ENCODE peak calls at places on chromosomes 6 and 20, in four cellular contexts. One of them, this sample, is unnamed.

GRCh38 chr20:64271636-64272035 is 16.1 kb downstream of the PCMTD2 start:
- DNase-seq in bronchial epithelial cell: no peak
- DNase-seq in tibial artery: no peak
- DNase-seq in IMR-90: no peak
- DNase-seq in this sample: no peak

GRCh38 chr6:151400473-151400872 is 9.1 kb upstream of the ZBTB2 start:
- DNase-seq in bronchial epithelial cell: no peak
- DNase-seq in tibial artery: no peak
- DNase-seq in IMR-90: peak; percentile 75
- DNase-seq in this sample: peak; percentile 30

GRCh38 chr6:110422444-110422822 is 7.1 kb upstream of the DDO start:
- DNase-seq in bronchial epithelial cell: no peak
- DNase-seq in tibial artery: no peak
- DNase-seq in IMR-90: no peak
- DNase-seq in this sample: peak; percentile 11

GRCh38 chr6:87875781-87876180 is 171.9 kb upstream of the SPACA1 start:
- DNase-seq in bronchial epithelial cell: peak; percentile 56
- DNase-seq in tibial artery: no peak
- DNase-seq in IMR-90: no peak
- DNase-seq in this sample: no peak

GRCh38 chr6:11201015-11201414 is 31.5 kb downstream of the NEDD9 start:
- DNase-seq in bronchial epithelial cell: no peak
- DNase-seq in tibial artery: no peak
- DNase-seq in IMR-90: no peak
- DNase-seq in this sample: no peak

GRCh38 chr6:156752666-156753301 is 24.4 kb upstream of the ARID1B start:
- DNase-seq in bronchial epithelial cell: no peak
- DNase-seq in tibial artery: no peak
- DNase-seq in IMR-90: no peak
- DNase-seq in this sample: no peak

GRCh38 chr6:123168892-123169851 is 173.1 kb downstream of the CLVS2 start:
- DNase-seq in bronchial epithelial cell: no peak
- DNase-seq in tibial artery: no peak
- DNase-seq in IMR-90: no peak
- DNase-seq in this sample: no peak

GRCh38 chr20:16803965-16804792 is 56.0 kb downstream of the OTOR start:
- DNase-seq in bronchial epithelial cell: peak; percentile 29
- DNase-seq in tibial artery: peak; percentile 23
- DNase-seq in IMR-90: peak; percentile 48
- DNase-seq in this sample: peak; percentile 58

GRCh38 chr6:146790561-146791091 is 191.9 kb downstream of the ADGB start:
- DNase-seq in bronchial epithelial cell: peak; percentile 17
- DNase-seq in tibial artery: no peak
- DNase-seq in IMR-90: no peak
- DNase-seq in this sample: no peak
- TF ChIP-seq CTCF in bronchial epithelial cell: no peak
- TF ChIP-seq CTCF in tibial artery: no peak
- TF ChIP-seq CTCF in IMR-90: no peak
- TF ChIP-seq CTCF in this sample: no peak

DNA sequence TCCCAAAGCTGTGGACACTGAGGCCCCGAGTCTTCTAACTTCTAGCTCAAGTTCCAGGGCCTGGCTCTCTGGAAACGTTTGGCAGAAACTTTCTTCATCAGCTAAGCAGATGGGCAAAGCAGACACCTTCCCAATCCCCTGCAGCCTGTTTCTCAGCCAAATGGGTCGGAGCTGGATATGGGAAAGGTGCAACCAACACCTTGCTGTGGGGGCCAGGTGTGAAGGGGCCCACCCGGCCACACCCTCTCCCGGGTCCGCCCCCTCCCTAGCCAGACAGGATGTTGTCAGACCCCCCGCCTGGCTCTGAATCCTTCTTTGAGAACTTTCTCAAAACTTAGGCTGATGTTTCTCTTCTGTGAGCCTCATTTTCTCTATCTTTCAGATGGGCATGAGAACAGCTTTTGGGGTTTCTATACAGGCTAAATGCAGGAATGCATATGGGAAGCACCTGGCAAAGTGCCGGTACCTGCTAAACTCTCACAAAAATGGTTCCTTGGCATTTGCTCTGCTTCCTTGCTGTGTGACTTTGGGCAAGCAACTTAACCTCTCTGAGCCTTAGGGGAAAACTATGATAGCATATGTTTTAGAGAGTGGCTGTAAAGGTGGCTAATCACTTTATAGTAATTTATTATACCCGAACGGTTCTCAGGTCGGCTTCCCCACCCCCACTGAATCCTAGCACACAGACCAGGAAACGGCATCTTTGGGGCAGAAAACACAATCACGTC is 1.8 kb downstream of the SNAI1 start:
- DNase-seq in bronchial epithelial cell: no peak
- DNase-seq in tibial artery: no peak
- DNase-seq in IMR-90: no peak
- DNase-seq in this sample: no peak
- H3K4me3 ChIP-seq in bronchial epithelial cell: no peak overlapping the region
- H3K4me3 ChIP-seq in tibial artery: peak overlapping the region; percentile 54
- H3K4me3 ChIP-seq in IMR-90: peak overlapping the region; percentile 92
- H3K4me3 ChIP-seq in this sample: peak overlapping the region; percentile 86

GRCh38 chr20:25374842-25375241 is 15.8 kb downstream of the ABHD12 start:
- DNase-seq in bronchial epithelial cell: no peak
- DNase-seq in tibial artery: no peak
- DNase-seq in IMR-90: no peak
- DNase-seq in this sample: no peak
- TF ChIP-seq CTCF in bronchial epithelial cell: no peak
- TF ChIP-seq CTCF in tibial artery: no peak
- TF ChIP-seq CTCF in IMR-90: no peak
- TF ChIP-seq CTCF in this sample: no peak

GRCh38 chr20:37529214-37529967 is 1.7 kb upstream of the BLCAP start:
- DNase-seq in bronchial epithelial cell: no peak
- DNase-seq in tibial artery: no peak
- DNase-seq in IMR-90: no peak
- DNase-seq in this sample: no peak
- H3K4me3 ChIP-seq in bronchial epithelial cell: no peak overlapping the region
- H3K4me3 ChIP-seq in tibial artery: no peak overlapping the region
- H3K4me3 ChIP-seq in IMR-90: no peak overlapping the region
- H3K4me3 ChIP-seq in this sample: no peak overlapping the region

GRCh38 chr20:35174458-35175216 is 2.8 kb downstream of the PROCR start:
- DNase-seq in bronchial epithelial cell: no peak
- DNase-seq in tibial artery: no peak
- DNase-seq in IMR-90: no peak
- DNase-seq in this sample: no peak
- TF ChIP-seq CTCF in bronchial epithelial cell: no peak
- TF ChIP-seq CTCF in tibial artery: no peak
- TF ChIP-seq CTCF in IMR-90: no peak
- TF ChIP-seq CTCF in this sample: no peak

GRCh38 chr6:106360989-106361430 is 493 bp downstream of the CRYBG1 start:
- DNase-seq in bronchial epithelial cell: peak; percentile 48
- DNase-seq in tibial artery: no peak
- DNase-seq in IMR-90: no peak
- DNase-seq in this sample: no peak
- H3K4me3 ChIP-seq in bronchial epithelial cell: peak overlapping the region; percentile 98
- H3K4me3 ChIP-seq in tibial artery: peak overlapping the region; percentile 51
- H3K4me3 ChIP-seq in IMR-90: peak overlapping the region; percentile 9
- H3K4me3 ChIP-seq in this sample: peak overlapping the region; percentile 40

DNA sequence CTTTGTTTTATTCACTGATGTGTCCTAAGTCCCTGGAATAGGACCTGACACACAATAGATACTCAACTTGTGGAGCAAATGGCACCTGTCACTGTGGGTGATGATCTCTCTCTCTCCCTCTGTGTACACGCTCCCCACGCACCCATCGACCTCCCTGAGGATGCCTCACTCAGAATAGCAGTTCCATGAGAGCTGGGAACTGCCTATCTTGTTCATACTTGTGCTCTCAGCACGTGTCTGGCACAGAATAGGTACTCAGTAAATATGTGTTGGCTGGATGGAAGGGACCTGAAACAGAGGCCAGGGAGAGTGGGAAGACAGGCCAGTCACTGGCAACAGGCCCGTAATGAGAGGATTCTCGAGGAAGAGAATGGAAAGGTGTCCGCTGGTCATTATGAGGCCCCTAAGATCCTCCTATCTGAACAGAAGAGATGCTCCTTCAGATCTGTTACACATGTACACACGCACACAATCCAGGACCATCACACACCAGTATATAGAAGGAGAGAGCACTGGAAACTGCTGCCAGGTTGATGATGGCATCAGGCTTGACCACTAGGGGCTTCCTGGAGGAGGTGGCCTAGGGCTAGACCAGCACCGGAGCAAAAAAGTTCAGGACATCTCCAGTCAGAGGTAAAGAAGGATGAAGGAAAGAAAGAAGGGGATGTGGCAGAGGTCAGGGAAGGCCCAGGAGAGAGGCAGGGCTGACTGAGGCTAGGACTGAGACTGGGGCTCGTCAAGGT is 30.9 kb downstream of the VEGFA start:
- DNase-seq in bronchial epithelial cell: no peak
- DNase-seq in tibial artery: no peak
- DNase-seq in IMR-90: no peak
- DNase-seq in this sample: no peak
- TF ChIP-seq CTCF in bronchial epithelial cell: peak; percentile 9
- TF ChIP-seq CTCF in tibial artery: no peak
- TF ChIP-seq CTCF in IMR-90: no peak
- TF ChIP-seq CTCF in this sample: peak; percentile 3

DNA sequence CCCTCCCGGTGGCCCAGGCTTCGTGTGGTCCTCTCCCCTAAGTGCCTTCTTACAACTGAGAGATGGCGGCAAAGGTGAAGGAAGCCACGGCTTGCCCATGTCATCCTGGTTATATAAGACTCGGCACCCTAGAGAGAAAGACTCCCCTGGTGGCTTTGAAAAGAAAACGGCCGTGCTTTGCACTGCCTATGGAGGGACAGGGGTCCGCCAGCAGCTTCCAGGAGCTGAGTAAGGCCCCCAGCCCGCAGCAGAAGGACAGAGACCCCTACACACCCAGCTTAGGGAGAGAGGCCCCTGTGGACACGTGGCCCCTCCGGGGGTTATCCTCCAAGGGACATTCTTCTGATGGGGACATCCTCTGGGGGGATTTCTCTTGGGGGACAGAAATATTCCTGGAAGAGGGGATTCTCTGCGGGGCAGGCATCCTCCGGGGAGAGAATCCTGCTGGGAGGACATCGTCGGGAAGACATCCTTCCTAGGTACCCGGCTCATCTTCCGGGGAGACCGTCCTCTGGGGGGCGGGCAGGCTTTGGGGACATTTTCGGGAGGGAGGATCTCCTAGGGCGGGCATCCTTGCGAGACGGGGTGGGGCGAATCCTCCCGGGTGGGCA is 509 bp upstream of the OGFR start:
- DNase-seq in bronchial epithelial cell: no peak
- DNase-seq in tibial artery: no peak
- DNase-seq in IMR-90: no peak
- DNase-seq in this sample: no peak
- H3K4me3 ChIP-seq in bronchial epithelial cell: peak overlapping the region; percentile 87
- H3K4me3 ChIP-seq in tibial artery: peak overlapping the region; percentile 92
- H3K4me3 ChIP-seq in IMR-90: peak overlapping the region; percentile 100
- H3K4me3 ChIP-seq in this sample: peak overlapping the region; percentile 78